ENCODE peak calls at places on chromosomes 12 and 14, in ten cellular contexts. One of them, this sample, is unnamed.
A peak's percentile ranks its signal among the peaks of the same experiment; 100 is the strongest.

GRCh38 chr12:104605685-104606084 is 148.9 kb downstream of the CHST11 start:
- DNase-seq in esophagus muscularis mucosa: peak; percentile 94
- DNase-seq in GM12878: no peak
- DNase-seq in spleen: no peak
- DNase-seq in HCT116: no peak
- DNase-seq in suprapubic skin: peak; percentile 86
- DNase-seq in upper lobe of left lung: peak; percentile 72
- DNase-seq in breast epithelium: peak; percentile 29
- DNase-seq in sigmoid colon: peak; percentile 83
- DNase-seq in transverse colon: peak; percentile 34
- DNase-seq in this sample: no peak

GRCh38 chr12:132719954-132720324 is 9.3 kb downstream of the PGAM5 start:
- DNase-seq in esophagus muscularis mucosa: no peak
- DNase-seq in GM12878: no peak
- DNase-seq in spleen: no peak
- DNase-seq in HCT116: no peak
- DNase-seq in suprapubic skin: no peak
- DNase-seq in upper lobe of left lung: no peak
- DNase-seq in breast epithelium: no peak
- DNase-seq in sigmoid colon: no peak
- DNase-seq in transverse colon: no peak
- DNase-seq in this sample: no peak

GRCh38 chr14:96051231-96051630 is 12.1 kb downstream of the C14orf132 start:
- DNase-seq in esophagus muscularis mucosa: no peak
- DNase-seq in GM12878: no peak
- DNase-seq in spleen: peak; percentile 29
- DNase-seq in HCT116: no peak
- DNase-seq in suprapubic skin: no peak
- DNase-seq in upper lobe of left lung: no peak
- DNase-seq in breast epithelium: no peak
- DNase-seq in sigmoid colon: no peak
- DNase-seq in transverse colon: no peak
- DNase-seq in this sample: no peak

GRCh38 chr12:110170535-110171185 is 46.5 kb downstream of the IFT81 start:
- DNase-seq in esophagus muscularis mucosa: no peak
- DNase-seq in GM12878: no peak
- DNase-seq in spleen: no peak
- DNase-seq in HCT116: no peak
- DNase-seq in suprapubic skin: no peak
- DNase-seq in upper lobe of left lung: no peak
- DNase-seq in breast epithelium: no peak
- DNase-seq in sigmoid colon: no peak
- DNase-seq in transverse colon: no peak
- DNase-seq in this sample: no peak

GRCh38 chr12:102766961-102767360 is 150.1 kb downstream of the PAH start:
- DNase-seq in esophagus muscularis mucosa: no peak
- DNase-seq in GM12878: no peak
- DNase-seq in spleen: no peak
- DNase-seq in HCT116: no peak
- DNase-seq in suprapubic skin: no peak
- DNase-seq in upper lobe of left lung: no peak
- DNase-seq in breast epithelium: no peak
- DNase-seq in sigmoid colon: no peak
- DNase-seq in transverse colon: no peak
- DNase-seq in this sample: no peak

GRCh38 chr12:72742560-72742959 is 470.4 kb downstream of the TRHDE start:
- DNase-seq in esophagus muscularis mucosa: no peak
- DNase-seq in GM12878: no peak
- DNase-seq in spleen: no peak
- DNase-seq in HCT116: no peak
- DNase-seq in suprapubic skin: no peak
- DNase-seq in upper lobe of left lung: no peak
- DNase-seq in breast epithelium: no peak
- DNase-seq in sigmoid colon: no peak
- DNase-seq in transverse colon: no peak
- DNase-seq in this sample: no peak

GRCh38 chr12:100166232-100166631 is 23.6 kb upstream of the BLTP3B start:
- DNase-seq in esophagus muscularis mucosa: no peak
- DNase-seq in GM12878: no peak
- DNase-seq in spleen: no peak
- DNase-seq in HCT116: no peak
- DNase-seq in suprapubic skin: peak; percentile 59
- DNase-seq in upper lobe of left lung: no peak
- DNase-seq in breast epithelium: no peak
- DNase-seq in sigmoid colon: no peak
- DNase-seq in transverse colon: no peak
- DNase-seq in this sample: no peak

GRCh38 chr12:131135786-131136538 is 182.3 kb downstream of the ADGRD1 start:
- DNase-seq in esophagus muscularis mucosa: no peak
- DNase-seq in GM12878: no peak
- DNase-seq in spleen: peak; percentile 66
- DNase-seq in HCT116: no peak
- DNase-seq in suprapubic skin: no peak
- DNase-seq in upper lobe of left lung: no peak
- DNase-seq in breast epithelium: no peak
- DNase-seq in sigmoid colon: peak; percentile 59
- DNase-seq in transverse colon: no peak
- DNase-seq in this sample: no peak

GRCh38 chr14:56659361-56659760 is 79.8 kb downstream of the TMEM260 start:
- DNase-seq in esophagus muscularis mucosa: no peak
- DNase-seq in GM12878: no peak
- DNase-seq in spleen: no peak
- DNase-seq in HCT116: no peak
- DNase-seq in suprapubic skin: no peak
- DNase-seq in upper lobe of left lung: no peak
- DNase-seq in breast epithelium: no peak
- DNase-seq in sigmoid colon: no peak
- DNase-seq in transverse colon: no peak
- DNase-seq in this sample: no peak
- TF ChIP-seq POLR2AphosphoS5 in esophagus muscularis mucosa: no peak
- TF ChIP-seq POLR2AphosphoS5 in GM12878: no peak
- TF ChIP-seq POLR2AphosphoS5 in spleen: no peak
- TF ChIP-seq POLR2AphosphoS5 in HCT116: no peak
- TF ChIP-seq POLR2AphosphoS5 in suprapubic skin: no peak
- TF ChIP-seq POLR2AphosphoS5 in upper lobe of left lung: no peak
- TF ChIP-seq POLR2AphosphoS5 in breast epithelium: no peak
- TF ChIP-seq POLR2AphosphoS5 in sigmoid colon: no peak
- TF ChIP-seq POLR2AphosphoS5 in transverse colon: no peak
- TF ChIP-seq POLR2AphosphoS5 in this sample: no peak

GRCh38 chr12:29240441-29240840 is 91.4 kb downstream of the FAR2 start:
- DNase-seq in esophagus muscularis mucosa: no peak
- DNase-seq in GM12878: no peak
- DNase-seq in spleen: no peak
- DNase-seq in HCT116: no peak
- DNase-seq in suprapubic skin: no peak
- DNase-seq in upper lobe of left lung: no peak
- DNase-seq in breast epithelium: no peak
- DNase-seq in sigmoid colon: no peak
- DNase-seq in transverse colon: no peak
- DNase-seq in this sample: no peak

GRCh38 chr12:29242921-29243431 is 93.9 kb downstream of the FAR2 start:
- DNase-seq in esophagus muscularis mucosa: no peak
- DNase-seq in GM12878: no peak
- DNase-seq in spleen: no peak
- DNase-seq in HCT116: no peak
- DNase-seq in suprapubic skin: no peak
- DNase-seq in upper lobe of left lung: peak; percentile 44
- DNase-seq in breast epithelium: no peak
- DNase-seq in sigmoid colon: no peak
- DNase-seq in transverse colon: no peak
- DNase-seq in this sample: no peak

GRCh38 chr12:29238822-29239291 is 89.8 kb downstream of the FAR2 start:
- DNase-seq in esophagus muscularis mucosa: no peak
- DNase-seq in GM12878: no peak
- DNase-seq in spleen: no peak
- DNase-seq in HCT116: no peak
- DNase-seq in suprapubic skin: no peak
- DNase-seq in upper lobe of left lung: no peak
- DNase-seq in breast epithelium: no peak
- DNase-seq in sigmoid colon: no peak
- DNase-seq in transverse colon: no peak
- DNase-seq in this sample: no peak

GRCh38 chr12:29239336-29239735 is 90.3 kb downstream of the FAR2 start:
- DNase-seq in esophagus muscularis mucosa: no peak
- DNase-seq in GM12878: no peak
- DNase-seq in spleen: no peak
- DNase-seq in HCT116: no peak
- DNase-seq in suprapubic skin: no peak
- DNase-seq in upper lobe of left lung: no peak
- DNase-seq in breast epithelium: no peak
- DNase-seq in sigmoid colon: no peak
- DNase-seq in transverse colon: no peak
- DNase-seq in this sample: no peak

DNA sequence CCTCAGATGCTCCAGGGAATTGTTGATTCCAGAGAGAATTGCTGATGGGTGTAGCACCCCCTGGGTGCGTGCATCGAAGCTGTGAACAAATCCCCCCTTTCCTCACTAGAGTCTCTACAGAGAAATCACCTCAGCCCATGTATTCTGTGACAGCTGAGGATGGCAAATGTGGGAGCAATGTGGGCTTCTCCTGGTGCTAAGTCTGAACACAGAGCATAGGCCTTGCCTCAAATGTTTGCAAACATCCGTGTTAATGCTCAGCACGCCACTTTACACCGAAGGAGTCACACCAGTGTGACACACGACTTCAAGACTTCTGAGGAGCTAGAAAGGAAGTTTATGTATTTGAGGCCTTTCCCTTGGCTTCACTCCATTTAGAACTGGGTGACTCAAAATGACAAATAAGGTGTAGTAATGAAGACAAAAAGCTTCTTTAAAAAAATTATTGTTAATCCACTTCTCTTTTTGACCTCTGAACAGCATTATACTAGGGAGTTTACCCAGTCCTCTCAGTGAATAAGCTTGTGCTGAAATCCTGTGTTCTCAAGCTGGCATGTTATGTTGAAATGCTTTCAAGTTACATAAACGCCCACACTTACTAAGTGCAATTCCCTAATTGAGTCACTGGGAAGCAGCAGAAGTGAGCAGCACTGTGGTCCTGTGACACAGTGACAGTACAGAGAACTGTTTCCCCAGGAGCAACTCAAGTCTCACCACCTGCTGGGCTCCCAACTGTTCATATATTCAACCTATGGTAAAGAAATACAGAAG is 92.9 kb downstream of the FAR2 start:
- DNase-seq in esophagus muscularis mucosa: no peak
- DNase-seq in GM12878: peak; percentile 72
- DNase-seq in spleen: no peak
- DNase-seq in HCT116: peak; percentile 49
- DNase-seq in suprapubic skin: no peak
- DNase-seq in upper lobe of left lung: peak; percentile 81
- DNase-seq in breast epithelium: peak; percentile 31
- DNase-seq in sigmoid colon: no peak
- DNase-seq in transverse colon: peak; percentile 37
- DNase-seq in this sample: peak; percentile 11
- TF ChIP-seq POLR2AphosphoS5 in esophagus muscularis mucosa: peak; percentile 61
- TF ChIP-seq POLR2AphosphoS5 in GM12878: no peak
- TF ChIP-seq POLR2AphosphoS5 in spleen: no peak
- TF ChIP-seq POLR2AphosphoS5 in HCT116: no peak
- TF ChIP-seq POLR2AphosphoS5 in suprapubic skin: no peak
- TF ChIP-seq POLR2AphosphoS5 in upper lobe of left lung: peak; percentile 45
- TF ChIP-seq POLR2AphosphoS5 in breast epithelium: no peak
- TF ChIP-seq POLR2AphosphoS5 in sigmoid colon: no peak
- TF ChIP-seq POLR2AphosphoS5 in transverse colon: peak; percentile 60
- TF ChIP-seq POLR2AphosphoS5 in this sample: peak; percentile 20

DNA sequence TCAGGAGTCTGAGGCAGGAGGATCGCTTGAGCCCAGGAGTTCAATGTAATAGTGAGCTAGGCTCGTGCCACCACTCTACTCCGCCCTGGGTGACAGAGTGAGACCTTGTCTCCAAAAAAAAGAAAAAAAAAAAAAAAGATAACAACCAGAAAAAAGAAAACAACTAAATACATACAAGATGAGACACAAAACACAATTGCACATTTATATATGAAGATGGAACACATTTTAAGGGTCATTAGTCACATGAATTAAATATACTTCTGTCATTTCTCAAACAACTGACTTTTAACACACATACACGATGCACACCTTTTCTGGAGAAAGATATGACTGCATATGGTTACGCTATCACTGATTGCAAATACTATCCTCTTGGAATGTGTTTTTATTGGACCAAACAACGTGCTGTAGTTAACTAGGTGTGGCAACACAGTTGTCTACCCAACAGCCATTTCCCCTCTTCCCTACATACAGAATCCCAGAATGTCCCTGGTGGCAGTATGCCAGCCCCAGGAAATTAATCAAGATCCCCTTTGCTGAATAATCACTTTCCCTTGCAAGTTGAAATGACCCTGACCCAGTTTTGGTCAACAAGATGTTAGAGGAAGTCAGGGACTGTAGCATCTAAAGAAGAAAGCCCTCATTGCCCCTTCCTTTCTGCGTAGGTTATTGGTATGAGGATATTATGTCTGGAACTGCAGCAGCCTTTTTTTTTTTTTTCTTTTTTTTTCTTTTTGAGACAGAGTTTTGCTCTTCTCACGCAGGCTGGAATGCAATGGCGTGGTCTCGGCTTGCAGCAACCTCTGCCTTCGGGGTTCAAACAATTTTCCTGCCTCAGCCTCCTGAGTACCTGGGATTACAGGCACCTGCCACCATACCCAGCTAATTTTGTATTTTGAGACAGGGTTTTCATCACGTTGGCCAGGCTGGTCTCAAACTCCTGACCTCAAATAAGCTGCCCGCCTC is 5.6 kb upstream of the MYL6B start:
- DNase-seq in esophagus muscularis mucosa: no peak
- DNase-seq in GM12878: no peak
- DNase-seq in spleen: no peak
- DNase-seq in HCT116: no peak
- DNase-seq in suprapubic skin: no peak
- DNase-seq in upper lobe of left lung: no peak
- DNase-seq in breast epithelium: no peak
- DNase-seq in sigmoid colon: no peak
- DNase-seq in transverse colon: peak; percentile 73
- DNase-seq in this sample: no peak
- TF ChIP-seq POLR2AphosphoS5 in esophagus muscularis mucosa: peak; percentile 39
- TF ChIP-seq POLR2AphosphoS5 in GM12878: no peak
- TF ChIP-seq POLR2AphosphoS5 in spleen: no peak
- TF ChIP-seq POLR2AphosphoS5 in HCT116: peak; percentile 45
- TF ChIP-seq POLR2AphosphoS5 in suprapubic skin: no peak
- TF ChIP-seq POLR2AphosphoS5 in upper lobe of left lung: peak; percentile 17
- TF ChIP-seq POLR2AphosphoS5 in breast epithelium: no peak
- TF ChIP-seq POLR2AphosphoS5 in sigmoid colon: no peak
- TF ChIP-seq POLR2AphosphoS5 in transverse colon: peak; percentile 84
- TF ChIP-seq POLR2AphosphoS5 in this sample: no peak

DNA sequence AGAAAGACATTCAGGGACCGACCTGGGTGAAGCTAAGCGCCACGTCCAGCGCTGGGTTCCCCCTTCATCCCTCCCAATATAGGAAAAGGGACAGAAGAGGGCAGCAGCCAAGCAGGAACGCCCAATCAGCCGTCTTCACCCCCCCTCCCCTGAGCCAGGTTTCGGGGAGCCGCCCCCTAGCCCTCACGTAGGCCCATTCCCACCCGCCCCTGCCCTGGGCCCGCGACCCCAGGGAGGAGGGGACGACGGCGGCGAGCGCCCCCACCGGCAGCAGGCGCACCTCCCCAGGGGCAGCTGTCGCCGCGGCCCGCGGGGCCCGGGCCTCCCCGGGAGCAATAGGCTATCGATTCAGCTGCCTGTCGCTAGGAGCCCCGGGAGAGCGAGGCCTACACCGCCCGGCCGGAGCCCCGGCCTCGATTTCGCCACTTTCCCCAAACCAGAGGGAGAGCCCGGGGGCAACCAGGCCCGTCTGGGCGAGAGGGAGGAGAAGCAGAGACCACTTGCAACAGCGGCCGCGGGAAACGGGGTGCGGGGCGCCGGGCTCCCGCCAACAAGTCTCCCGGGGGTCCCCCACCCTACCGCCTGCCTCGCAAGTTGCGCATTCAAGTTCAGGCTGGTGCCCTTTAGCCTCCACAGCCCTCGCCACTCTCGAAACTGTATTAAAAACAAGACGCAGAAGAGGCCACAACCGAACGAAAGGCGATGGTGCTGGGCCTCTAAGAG is 1.3 kb downstream of the DCAF5 start:
- DNase-seq in esophagus muscularis mucosa: no peak
- DNase-seq in GM12878: no peak
- DNase-seq in spleen: peak; percentile 95
- DNase-seq in HCT116: peak; percentile 48
- DNase-seq in suprapubic skin: peak; percentile 83
- DNase-seq in upper lobe of left lung: peak; percentile 88
- DNase-seq in breast epithelium: peak; percentile 68
- DNase-seq in sigmoid colon: peak; percentile 84
- DNase-seq in transverse colon: peak; percentile 79
- DNase-seq in this sample: peak; percentile 75
- TF ChIP-seq POLR2AphosphoS5 in esophagus muscularis mucosa: peak; percentile 21
- TF ChIP-seq POLR2AphosphoS5 in GM12878: no peak
- TF ChIP-seq POLR2AphosphoS5 in spleen: peak; percentile 76
- TF ChIP-seq POLR2AphosphoS5 in HCT116: no peak
- TF ChIP-seq POLR2AphosphoS5 in suprapubic skin: no peak
- TF ChIP-seq POLR2AphosphoS5 in upper lobe of left lung: no peak
- TF ChIP-seq POLR2AphosphoS5 in breast epithelium: peak; percentile 48
- TF ChIP-seq POLR2AphosphoS5 in sigmoid colon: no peak
- TF ChIP-seq POLR2AphosphoS5 in transverse colon: no peak
- TF ChIP-seq POLR2AphosphoS5 in this sample: peak; percentile 47

This sample was measured in prostate gland.